ENCODE peak calls at places on chromosome 21, in eight cellular contexts. L, F, R, X, M, W, K and Y are unnamed samples.

GRCh38 chr21:31195334-31196015 is 148.6 kb downstream of the TIAM1 start:
- DNase-seq in L (no peak), F (no peak), R (no peak), X (no peak), M (no peak), W (no peak), K (no peak), Y (no peak)

GRCh38 chr21:46049890-46050650 is 47.8 kb upstream of the COL6A2 start:
- DNase-seq in L (no peak), F (no peak), R (no peak), X (no peak), M (no peak), W (no peak), K (no peak), Y (no peak)

GRCh38 chr21:21682172-21682571 is 684.0 kb downstream of the NCAM2 start:
- DNase-seq in L (peak), F (no peak), R (no peak), X (no peak), M (no peak), W (no peak), K (no peak), Y (no peak)

GRCh38 chr21:41817228-41817627 is 50.4 kb upstream of the RIPK4 start:
- DNase-seq in L (peak), F (peak), R (no peak), X (no peak), M (no peak), W (no peak), K (no peak), Y (peak)

GRCh38 chr21:40386301-40386911 is 460.6 kb downstream of the DSCAM start:
- DNase-seq in L (peak), F (peak), R (no peak), X (peak), M (peak), W (no peak), K (no peak), Y (no peak)

GRCh38 chr21:28263974-28264373 is 728.7 kb downstream of the LTN1 start:
- DNase-seq in L (no peak), F (no peak), R (no peak), X (no peak), M (no peak), W (no peak), K (no peak), Y (no peak)

GRCh38 chr21:17667256-17667655 is 54.6 kb upstream of the BTG3 start:
- DNase-seq in L (no peak), F (no peak), R (no peak), X (no peak), M (no peak), W (no peak), K (no peak), Y (no peak)

GRCh38 chr21:36663033-36663855 is 35.7 kb upstream of the SIM2 start:
- DNase-seq in L (peak), F (peak), R (no peak), X (no peak), M (no peak), W (no peak), K (no peak), Y (no peak)

GRCh38 chr21:16011719-16012118 is 281.9 kb downstream of the USP25 start:
- DNase-seq in L (no peak), F (no peak), R (no peak), X (no peak), M (no peak), W (no peak), K (no peak), Y (no peak)

GRCh38 chr21:37770496-37770895 is 145.8 kb downstream of the KCNJ6 start:
- DNase-seq in L (no peak), F (no peak), R (no peak), X (no peak), M (no peak), W (no peak), K (no peak), Y (no peak)

GRCh38 chr21:45819478-45820170 is 161.9 kb upstream of the COL6A1 start:
- DNase-seq in L (no peak), F (no peak), R (no peak), X (no peak), M (no peak), W (no peak), K (no peak), Y (no peak)